ENCODE peak calls at places on chromosomes 16 and 17, in nine cellular contexts. K, D, J, N, G, W, P, R and F are unnamed samples.

GRCh38 chr16:35391328-35391727 is 1931.9 kb downstream of the TP53TG3F start:
- DNase-seq in K (peak), D (peak), J (no peak), N (no peak), G (no peak), W (no peak), P (no peak), R (peak), F (peak)

GRCh38 chr17:77693301-77693700 is 265.2 kb upstream of the TNRC6C start:
- DNase-seq in K (no peak), D (no peak), J (no peak), N (no peak), G (no peak), W (no peak), P (peak), R (no peak), F (no peak)

GRCh38 chr17:77528516-77529327 is 388.0 kb downstream of the SEC14L1 start:
- DNase-seq in K (no peak), D (no peak), J (peak), N (peak), G (no peak), W (peak), P (no peak), R (no peak), F (no peak)

GRCh38 chr17:49327835-49328784 is 33.9 kb downstream of the ZNF652 start:
- DNase-seq in K (peak), D (peak), J (no peak), N (no peak), G (no peak), W (no peak), P (no peak), R (peak), F (no peak)

GRCh38 chr17:64739316-64740058 is 77.4 kb upstream of the SMURF2 start:
- DNase-seq in K (peak), D (peak), J (no peak), N (no peak), G (no peak), W (no peak), P (peak), R (no peak), F (peak)

GRCh38 chr17:14559220-14559619 is 258.3 kb downstream of the HS3ST3B1 start:
- DNase-seq in K (no peak), D (no peak), J (no peak), N (no peak), G (no peak), W (no peak), P (no peak), R (peak), F (no peak)

GRCh38 chr17:78804777-78805176 is 22.7 kb upstream of the CYTH1 start:
- DNase-seq in K (no peak), D (no peak), J (no peak), N (peak), G (no peak), W (no peak), P (no peak), R (no peak), F (no peak)

GRCh38 chr17:21194210-21194609 is 19.8 kb downstream of the TMEM11 start:
- DNase-seq in K (no peak), D (no peak), J (no peak), N (no peak), G (no peak), W (no peak), P (no peak), R (no peak), F (peak)

GRCh38 chr17:81651692-81652091 is 4.7 kb downstream of the PDE6G start:
- DNase-seq in K (peak), D (peak), J (no peak), N (no peak), G (no peak), W (no peak), P (no peak), R (no peak), F (peak)

GRCh38 chr17:29444589-29444988 is 54.4 kb downstream of the TAOK1 start:
- DNase-seq in K (peak), D (peak), J (no peak), N (no peak), G (no peak), W (no peak), P (no peak), R (no peak), F (peak)

GRCh38 chr17:8155341-8156173 is 3.4 kb upstream of the PER1 start:
- DNase-seq in K (no peak), D (no peak), J (no peak), N (no peak), G (peak), W (peak), P (peak), R (no peak), F (peak)

GRCh38 chr16:23694707-23695373 is 16.2 kb downstream of the PLK1 start:
- DNase-seq in K (peak), D (peak), J (peak), N (no peak), G (no peak), W (no peak), P (no peak), R (peak), F (peak)

GRCh38 chr17:29115435-29115834 is 64.8 kb downstream of the MYO18A start:
- DNase-seq in K (no peak), D (no peak), J (no peak), N (no peak), G (no peak), W (no peak), P (no peak), R (no peak), F (no peak)

GRCh38 chr17:52134641-52135040 is 23.9 kb downstream of the CA10 start:
- DNase-seq in K (no peak), D (no peak), J (no peak), N (no peak), G (no peak), W (no peak), P (no peak), R (no peak), F (no peak)

GRCh38 chr16:15548482-15548891 is 94.5 kb downstream of the MARF1 start:
- DNase-seq in K (peak), D (peak), J (no peak), N (no peak), G (no peak), W (no peak), P (no peak), R (no peak), F (no peak)

GRCh38 chr17:35934760-35935159 is 4.2 kb upstream of the RDM1 start:
- DNase-seq in K (peak), D (no peak), J (no peak), N (no peak), G (no peak), W (no peak), P (no peak), R (no peak), F (peak)

GRCh38 chr16:57862698-57863433 is 60.6 kb upstream of the KIFC3 start:
- DNase-seq in K (no peak), D (no peak), J (no peak), N (no peak), G (no peak), W (no peak), P (no peak), R (no peak), F (no peak)

GRCh38 chr17:79188679-79189078 is 114.1 kb downstream of the ENGASE start:
- DNase-seq in K (no peak), D (no peak), J (no peak), N (no peak), G (no peak), W (no peak), P (no peak), R (no peak), F (no peak)

GRCh38 chr16:48366165-48367093 is 18.8 kb downstream of the SIAH1 start:
- DNase-seq in K (peak), D (peak), J (no peak), N (no peak), G (no peak), W (no peak), P (no peak), R (peak), F (peak)

GRCh38 chr17:55433629-55434422 is 12.2 kb upstream of the MMD start:
- DNase-seq in K (peak), D (peak), J (no peak), N (no peak), G (no peak), W (no peak), P (no peak), R (no peak), F (peak)

GRCh38 chr16:31270795-31271194 is 11.0 kb downstream of the ITGAM start:
- DNase-seq in K (no peak), D (no peak), J (no peak), N (no peak), G (no peak), W (no peak), P (peak), R (no peak), F (no peak)

GRCh38 chr16:15897386-15897785 is 9.0 kb upstream of the CEP20 start:
- DNase-seq in K (no peak), D (no peak), J (no peak), N (no peak), G (no peak), W (no peak), P (no peak), R (no peak), F (no peak)

GRCh38 chr17:41520821-41521521 is 2.3 kb upstream of the KRT15 start:
- DNase-seq in K (no peak), D (no peak), J (no peak), N (no peak), G (no peak), W (no peak), P (no peak), R (no peak), F (no peak)

GRCh38 chr17:19867654-19868395 is at the start of gene ULK2:
- DNase-seq in K (peak), D (peak), J (peak), N (peak), G (peak), W (peak), P (peak), R (peak), F (peak)

GRCh38 chr16:89018605-89019158 is 41.7 kb upstream of the CBFA2T3 start:
- DNase-seq in K (no peak), D (no peak), J (no peak), N (no peak), G (no peak), W (no peak), P (no peak), R (no peak), F (no peak)

GRCh38 chr17:56679148-56679766 is 85.8 kb downstream of the NOG start:
- DNase-seq in K (peak), D (peak), J (peak), N (no peak), G (no peak), W (no peak), P (no peak), R (peak), F (peak)

GRCh38 chr17:71438631-71439146 is 682.1 kb upstream of the SOX9 start:
- DNase-seq in K (peak), D (peak), J (no peak), N (no peak), G (no peak), W (no peak), P (no peak), R (no peak), F (peak)

GRCh38 chr17:48322060-48322459 is 108.0 kb downstream of the SKAP1 start:
- DNase-seq in K (peak), D (peak), J (no peak), N (no peak), G (no peak), W (no peak), P (no peak), R (peak), F (peak)
- TF ChIP-seq CTCF in K (peak), D (peak), J (no peak), N (no peak), G (no peak), W (no peak), P (peak), R (peak), F (no peak)

GRCh38 chr17:76493505-76494167 is 7.6 kb downstream of the RHBDF2 start:
- DNase-seq in K (no peak), D (no peak), J (no peak), N (no peak), G (no peak), W (no peak), P (no peak), R (peak), F (no peak)

GRCh38 chr17:76497979-76498885 is 3.0 kb downstream of the RHBDF2 start:
- DNase-seq in K (peak), D (peak), J (peak), N (peak), G (peak), W (no peak), P (no peak), R (no peak), F (peak)

GRCh38 chr17:76496464-76496863 is 4.8 kb downstream of the RHBDF2 start:
- DNase-seq in K (no peak), D (no peak), J (no peak), N (no peak), G (no peak), W (no peak), P (no peak), R (no peak), F (no peak)

GRCh38 chr17:76497699-76497978 is 3.6 kb downstream of the RHBDF2 start:
- DNase-seq in K (no peak), D (no peak), J (no peak), N (no peak), G (no peak), W (no peak), P (no peak), R (no peak), F (no peak)

DNA sequence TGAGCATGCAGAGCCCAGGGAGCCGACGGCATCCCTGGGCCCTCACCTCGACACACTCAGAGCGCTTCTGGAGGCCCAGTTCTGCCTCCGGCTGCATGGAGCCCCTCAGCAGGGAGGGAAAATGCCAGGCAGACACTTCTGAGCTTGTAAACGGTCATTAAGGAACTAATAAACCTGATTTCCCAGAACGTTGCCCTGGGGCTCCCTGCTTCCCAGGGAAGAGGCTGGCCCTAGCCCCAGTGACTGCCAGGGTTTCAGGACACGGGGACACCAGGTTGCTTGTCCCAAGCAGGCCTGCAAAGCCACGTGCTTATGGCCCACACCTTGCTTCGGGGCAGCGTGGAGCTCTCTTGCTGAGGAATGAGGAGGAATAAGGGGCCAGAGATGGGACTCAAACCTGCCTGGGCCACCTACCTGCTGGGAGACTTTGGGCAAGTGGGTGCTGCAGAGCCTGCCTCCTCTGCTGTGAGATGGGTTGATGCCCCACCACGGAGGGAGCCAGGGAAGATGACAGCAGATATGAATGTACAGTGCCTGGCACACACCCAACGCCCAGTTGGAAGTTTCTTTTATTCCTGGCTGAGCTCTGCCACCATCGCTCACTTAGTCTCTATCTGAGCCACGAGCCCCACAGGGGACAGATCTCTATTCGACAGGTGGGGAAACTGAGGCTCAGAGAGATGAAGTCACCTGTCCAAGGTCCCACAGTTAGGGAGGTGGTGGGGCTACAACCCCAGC is 5.4 kb downstream of the RHBDF2 start:
- DNase-seq in K (no peak), D (no peak), J (no peak), N (no peak), G (no peak), W (no peak), P (no peak), R (no peak), F (no peak)
- TF ChIP-seq CTCF in K (no peak), D (no peak), J (no peak), N (no peak), G (no peak), W (no peak), P (no peak), R (no peak), F (no peak)

GRCh38 chr16:50381679-50382440 is 13.1 kb upstream of the BRD7 start:
- DNase-seq in K (no peak), D (no peak), J (no peak), N (no peak), G (no peak), W (no peak), P (no peak), R (no peak), F (no peak)
- TF ChIP-seq CTCF in K (no peak), D (no peak), J (peak), N (no peak), G (no peak), W (no peak), P (no peak), R (peak), F (peak)

GRCh38 chr17:45731459-45731858 is 52.7 kb upstream of the CRHR1 start:
- DNase-seq in K (no peak), D (no peak), J (no peak), N (no peak), G (no peak), W (no peak), P (no peak), R (no peak), F (no peak)

GRCh38 chr17:45733781-45734180 is 50.3 kb upstream of the CRHR1 start:
- DNase-seq in K (no peak), D (no peak), J (no peak), N (no peak), G (no peak), W (no peak), P (no peak), R (no peak), F (no peak)

GRCh38 chr17:45729284-45729907 is 54.7 kb upstream of the CRHR1 start:
- DNase-seq in K (no peak), D (no peak), J (no peak), N (no peak), G (no peak), W (no peak), P (no peak), R (no peak), F (no peak)

GRCh38 chr17:45732926-45733505 is 51.1 kb upstream of the CRHR1 start:
- DNase-seq in K (no peak), D (no peak), J (no peak), N (no peak), G (no peak), W (no peak), P (no peak), R (no peak), F (no peak)

GRCh38 chr17:45730192-45730591 is 53.9 kb upstream of the CRHR1 start:
- DNase-seq in K (no peak), D (no peak), J (no peak), N (no peak), G (no peak), W (no peak), P (no peak), R (no peak), F (no peak)
- TF ChIP-seq CTCF in K (no peak), D (no peak), J (no peak), N (no peak), G (no peak), W (no peak), P (no peak), R (no peak), F (no peak)

GRCh38 chr17:76369804-76370203 is 14.6 kb upstream of the SPHK1 start:
- DNase-seq in K (no peak), D (no peak), J (no peak), N (peak), G (peak), W (no peak), P (no peak), R (no peak), F (no peak)

GRCh38 chr17:76370261-76370993 is 14.0 kb upstream of the SPHK1 start:
- DNase-seq in K (peak), D (peak), J (no peak), N (peak), G (peak), W (no peak), P (no peak), R (peak), F (peak)

GRCh38 chr17:76376318-76377133 is 7.9 kb upstream of the SPHK1 start:
- DNase-seq in K (peak), D (no peak), J (no peak), N (no peak), G (no peak), W (no peak), P (no peak), R (no peak), F (peak)

GRCh38 chr17:76371656-76372628 is 12.5 kb upstream of the SPHK1 start:
- DNase-seq in K (peak), D (peak), J (no peak), N (no peak), G (no peak), W (no peak), P (no peak), R (no peak), F (peak)

GRCh38 chr17:76373481-76373825 is 11.0 kb upstream of the SPHK1 start:
- DNase-seq in K (no peak), D (no peak), J (no peak), N (no peak), G (no peak), W (no peak), P (no peak), R (no peak), F (no peak)
- TF ChIP-seq CTCF in K (no peak), D (no peak), J (no peak), N (no peak), G (no peak), W (no peak), P (no peak), R (no peak), F (no peak)

GRCh38 chr17:75737133-75737962 is 16.1 kb downstream of the ITGB4 start:
- DNase-seq in K (no peak), D (no peak), J (no peak), N (no peak), G (peak), W (no peak), P (no peak), R (no peak), F (no peak)
- TF ChIP-seq CTCF in K (no peak), D (no peak), J (no peak), N (no peak), G (no peak), W (no peak), P (no peak), R (no peak), F (no peak)

GRCh38 chr16:5465714-5466113 is 368.1 kb upstream of the EEF2KMT start:
- DNase-seq in K (no peak), D (no peak), J (no peak), N (no peak), G (no peak), W (no peak), P (no peak), R (no peak), F (no peak)

GRCh38 chr16:5467552-5467951 is 370.0 kb upstream of the EEF2KMT start:
- DNase-seq in K (no peak), D (no peak), J (no peak), N (no peak), G (no peak), W (no peak), P (no peak), R (no peak), F (no peak)

GRCh38 chr16:5468488-5468887 is 370.9 kb upstream of the EEF2KMT start:
- DNase-seq in K (no peak), D (no peak), J (no peak), N (no peak), G (no peak), W (no peak), P (no peak), R (no peak), F (no peak)

GRCh38 chr16:5461574-5461973 is 364.0 kb upstream of the EEF2KMT start:
- DNase-seq in K (no peak), D (no peak), J (no peak), N (no peak), G (no peak), W (no peak), P (no peak), R (no peak), F (no peak)

GRCh38 chr16:5466551-5466950 is 369.0 kb upstream of the EEF2KMT start:
- DNase-seq in K (no peak), D (no peak), J (no peak), N (no peak), G (no peak), W (no peak), P (no peak), R (no peak), F (no peak)
- TF ChIP-seq CTCF in K (no peak), D (no peak), J (no peak), N (no peak), G (no peak), W (no peak), P (no peak), R (no peak), F (no peak)

DNA sequence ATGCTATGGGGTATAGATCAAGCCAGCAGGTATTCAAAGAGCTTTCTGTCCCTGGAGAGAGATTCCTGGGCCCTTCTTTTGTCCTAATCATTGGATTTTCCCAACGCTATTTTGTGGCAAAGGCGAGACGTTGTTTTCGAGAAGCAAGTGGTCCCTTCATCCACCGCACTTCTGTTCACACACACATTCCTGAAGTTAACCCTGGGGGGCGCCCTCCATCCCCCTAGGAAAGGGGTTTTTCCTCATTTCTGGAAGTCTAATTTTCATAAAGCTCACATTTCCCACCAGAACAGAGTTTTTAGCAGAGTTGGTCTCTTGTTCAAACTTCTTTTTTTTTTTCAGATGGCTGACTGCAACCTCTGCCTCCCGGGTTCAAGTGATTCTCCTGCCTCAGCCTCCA is 11.9 kb downstream of the SCGB1C2 start:
- DNase-seq in K (no peak), D (no peak), J (no peak), N (no peak), G (no peak), W (no peak), P (peak), R (no peak), F (no peak)
- TF ChIP-seq CTCF in K (no peak), D (no peak), J (no peak), N (no peak), G (no peak), W (no peak), P (no peak), R (no peak), F (no peak)